ENCODE peak calls at places on chromosomes 4 and X, in four cellular contexts. A, F, V and J are unnamed samples.

GRCh38 chr4:124555959-124556358 is 156.6 kb downstream of the ANKRD50 start:
- DNase-seq in A (no peak), F (no peak), V (no peak), J (no peak)

GRCh38 chr4:120633810-120634209 is 288.7 kb downstream of the PRDM5 start:
- DNase-seq in A (no peak), F (no peak), V (no peak), J (no peak)

GRCh38 chr4:15336410-15337184 is 91.2 kb upstream of the C1QTNF7 start:
- DNase-seq in F (no peak), A (no peak), V (peak), J (no peak)

GRCh38 chrX:40145670-40146470 is 48.1 kb upstream of the BCOR start:
- DNase-seq in A (no peak), V (no peak), F (no peak), J (no peak)

GRCh38 chr4:8747467-8747841 is 124.2 kb downstream of the HMX1 start:
- DNase-seq in A (no peak), V (no peak), F (no peak), J (no peak)

GRCh38 chrX:38379088-38379487 is 26.7 kb downstream of the OTC start:
- DNase-seq in F (no peak), V (no peak), A (no peak), J (no peak)

GRCh38 chr4:159977907-159978617 is 875.2 kb downstream of the RAPGEF2 start:
- DNase-seq in A (no peak), V (no peak), F (no peak), J (no peak)

GRCh38 chr4:10495651-10496050 is 38.4 kb upstream of the ZNF518B start:
- DNase-seq in F (no peak), V (no peak), A (peak), J (no peak)

GRCh38 chr4:165462009-165462408 is 83.2 kb downstream of the CPE start:
- DNase-seq in A (no peak), F (no peak), V (no peak), J (no peak)

GRCh38 chr4:165464338-165464737 is 85.5 kb downstream of the CPE start:
- DNase-seq in A (no peak), F (no peak), V (no peak), J (no peak)

GRCh38 chr4:165458451-165458850 is 79.6 kb downstream of the CPE start:
- DNase-seq in F (no peak), A (no peak), V (no peak), J (no peak)

GRCh38 chr4:165457793-165458192 is 79.0 kb downstream of the CPE start:
- DNase-seq in A (no peak), F (no peak), V (no peak), J (no peak)

DNA sequence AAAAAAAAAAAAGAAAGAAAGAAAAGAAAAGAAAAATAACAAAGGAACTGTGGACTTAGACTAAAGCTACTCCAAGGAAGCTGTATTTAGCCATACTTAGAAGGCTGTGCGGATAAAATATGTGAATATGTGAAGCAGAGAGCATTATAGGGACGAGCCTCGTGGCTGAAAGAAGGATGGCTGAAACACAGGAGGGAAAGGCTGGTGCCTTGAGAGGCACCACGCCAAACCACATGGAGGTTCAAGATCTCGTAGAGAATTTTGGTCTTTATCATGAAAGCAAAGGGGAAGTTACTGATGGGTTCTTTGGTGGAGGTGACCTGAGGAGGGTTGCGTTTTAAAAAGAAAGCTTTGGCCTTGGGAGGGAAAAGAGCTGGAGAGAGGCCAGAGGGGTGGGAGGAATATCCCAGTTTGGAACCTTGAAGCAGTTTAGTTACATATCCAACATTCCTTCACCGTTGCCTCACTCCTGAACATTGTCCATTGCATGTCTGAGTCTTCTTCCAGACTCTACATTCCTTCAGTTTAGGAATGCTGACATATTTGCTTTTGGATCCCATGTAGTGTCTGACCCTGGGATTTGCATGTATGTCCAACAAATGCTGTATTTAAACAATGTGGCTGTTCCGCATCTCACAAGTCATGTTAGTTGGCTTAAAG is 82.5 kb downstream of the CPE start:
- DNase-seq in V (peak), F (peak), A (no peak), J (no peak)
- TF ChIP-seq MAZ in V (no peak), F (no peak), A (no peak), J (no peak)

GRCh38 chrX:150530821-150531220 is 37.6 kb upstream of the MTM1 start:
- DNase-seq in A (no peak), F (no peak), V (no peak), J (no peak)
- TF ChIP-seq RFX5 in A (no peak), F (no peak), V (no peak), J (no peak)

DNA sequence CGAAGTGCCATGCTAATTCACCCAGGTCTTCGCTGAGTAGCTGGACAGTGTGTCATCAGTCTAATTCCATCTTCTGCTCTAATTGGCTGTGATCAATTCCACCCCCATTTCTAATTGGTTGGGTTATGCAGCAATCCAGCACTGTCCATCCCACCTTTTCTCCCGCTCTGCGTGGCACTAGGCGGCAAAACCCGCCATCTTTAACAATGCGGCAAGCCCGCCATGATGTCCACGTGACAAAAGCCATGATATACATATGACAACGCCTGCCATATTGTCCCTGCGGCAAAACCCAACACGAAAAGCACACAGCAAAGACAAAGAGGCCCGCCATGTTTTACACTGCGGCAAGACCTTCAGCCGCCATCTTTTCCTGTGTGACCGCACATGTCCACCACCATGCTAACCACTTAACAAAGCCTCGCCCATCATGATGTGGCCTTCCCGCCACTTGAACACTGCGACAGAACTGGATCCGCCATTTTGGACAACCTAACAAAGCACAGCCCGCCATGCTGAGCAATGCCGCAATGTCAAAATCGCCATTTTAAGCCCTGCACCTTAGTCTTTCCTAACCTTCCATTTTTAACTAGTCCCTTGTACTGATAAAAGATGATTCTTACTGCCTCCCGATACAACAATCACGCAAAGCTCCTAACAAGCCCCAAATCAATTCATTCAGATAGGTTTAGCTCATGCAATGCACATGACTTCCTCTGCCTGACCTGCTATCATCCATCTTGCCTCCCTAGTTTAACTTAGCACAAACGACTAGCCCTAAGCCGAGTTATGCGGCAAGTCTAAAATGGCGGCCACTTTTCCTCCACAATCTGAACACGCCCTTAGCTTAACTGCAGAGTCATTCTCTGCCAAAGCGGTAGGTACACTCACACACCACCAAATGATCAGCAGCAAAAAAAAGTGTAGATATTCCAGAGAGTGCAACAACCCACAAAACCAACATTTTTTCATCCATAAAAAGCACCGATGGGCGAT is 288.3 kb downstream of the CHIC1 start:
- DNase-seq in V (peak), F (no peak), A (peak), J (no peak)
- TF ChIP-seq MAZ in V (no peak), F (no peak), A (no peak), J (no peak)

DNA sequence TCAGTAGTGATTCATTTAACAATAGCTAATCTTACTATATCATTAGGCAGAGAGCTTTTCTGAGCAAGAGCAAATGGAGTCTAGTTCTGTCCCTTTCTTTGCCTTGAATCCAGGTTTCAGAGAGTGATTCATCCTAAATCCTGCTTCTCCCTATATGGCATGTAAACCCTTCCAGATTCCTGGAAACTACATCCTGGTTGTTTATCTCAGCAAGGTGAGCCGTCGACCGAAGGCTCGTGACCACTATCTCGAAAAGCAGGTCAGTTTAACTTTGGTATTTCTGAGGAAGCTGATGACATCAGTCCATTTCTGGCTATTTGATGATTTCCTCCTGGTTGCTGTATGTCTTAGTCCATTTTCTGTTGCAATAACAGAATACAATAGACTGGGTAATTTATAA is 40.7 kb upstream of the ERVMER34-1 start:
- DNase-seq in A (no peak), V (no peak), F (no peak), J (no peak)
- TF ChIP-seq RFX5 in A (no peak), V (no peak), F (no peak), J (no peak)

GRCh38 chr4:70746179-70746839 is 24.5 kb downstream of the RUFY3 start:
- DNase-seq in A (no peak), V (peak), F (no peak), J (no peak)
- TF ChIP-seq MAZ in A (no peak), V (no peak), F (no peak), J (no peak)

GRCh38 chr4:79964715-79965345 is 108.2 kb downstream of the ANTXR2 start:
- DNase-seq in F (no peak), V (no peak), A (no peak), J (no peak)
- TF ChIP-seq RFX5 in F (no peak), V (no peak), A (no peak), J (no peak)